ENCODE peak calls at places on chromosomes 7 and 10, in ten cellular contexts. X is activated T-cell treated with anti-CD3 and anti-CD28 coated beads, Interleukin-2, amount 50 U/mL, for 4 hours; M is stomach; D is mesendoderm; Z is T-helper 1 cell; A is GM23338; Q is stimulated activated CD4-positive, alpha-beta T cell treated with anti-CD3 and anti-CD28 coated beads, Interleukin-1b, Interleukin-23, amount 100 ng/mL, for 48 hours; C is activated CD4-positive, alpha-beta T cell treated with anti-CD3 and anti-CD28 coated beads, Interleukin-2, amount 50 U/mL, for 4 hours; H is DMS79; T is thyroid gland. E is an unnamed sample.

GRCh38 chr7:151194188-151194587 is 7.1 kb upstream of the ASB10 start:
- DNase-seq in Q (no peak), Z (no peak), D (no peak), C (no peak), A (no peak), X (no peak), H (no peak), M (no peak), T (no peak), E (no peak)

GRCh38 chr7:76423666-76424412 is 911 bp upstream of the ZP3 start:
- DNase-seq in H (no peak), D (peak; percentile 62), Z (no peak), T (no peak), M (no peak), C (no peak), Q (no peak), A (peak; percentile 47), X (no peak), E (no peak)

GRCh38 chr7:55953707-55954475 is 2.2 kb downstream of the MRPS17 start:
- DNase-seq in D (no peak), A (no peak), C (no peak), Z (no peak), T (no peak), X (no peak), H (no peak), Q (no peak), M (no peak), E (no peak)

GRCh38 chr10:30581779-30582380 is 47.7 kb downstream of the LYZL2 start:
- DNase-seq in Z (peak; percentile 30), M (no peak), C (no peak), Q (no peak), T (peak; percentile 31), X (no peak), H (no peak), D (peak; percentile 57), A (peak; percentile 74), E (no peak)

GRCh38 chr7:92625617-92626016 is 35.4 kb upstream of the FAM133B start:
- DNase-seq in X (no peak), Q (no peak), T (no peak), C (no peak), H (no peak), A (no peak), M (no peak), D (no peak), Z (peak; percentile 59), E (no peak)

GRCh38 chr10:132987671-132988571 is 45.6 kb upstream of the CFAP46 start:
- DNase-seq in T (no peak), X (no peak), Z (no peak), A (no peak), C (no peak), H (peak; percentile 64), D (no peak), Q (no peak), M (no peak), E (no peak)

GRCh38 chr7:130350945-130351663 is 6.5 kb downstream of the CPA5 start:
- DNase-seq in A (no peak), M (no peak), H (no peak), Q (no peak), T (no peak), X (no peak), D (no peak), C (no peak), Z (no peak), E (no peak)

GRCh38 chr10:3071405-3072198 is 4.3 kb downstream of the PFKP start:
- DNase-seq in Z (peak; percentile 67), M (no peak), C (no peak), D (no peak), X (peak; percentile 43), Q (peak; percentile 65), H (no peak), T (no peak), A (no peak), E (no peak)